ENCODE peak calls at places on chromosome 21, in four cellular contexts. B, D, Y and O are unnamed samples.
A peak's percentile ranks its signal among the peaks of the same experiment; 100 is the strongest.

GRCh38 chr21:45644041-45644906 is 749 bp downstream of the PCBP3 start:
- DNase-seq in B (no peak), D (no peak), Y (no peak), O (no peak)

GRCh38 chr21:20040768-20041167 is 957.4 kb upstream of the NCAM2 start:
- DNase-seq in B (no peak), D (no peak), Y (no peak), O (no peak)

GRCh38 chr21:32412998-32413504 is 545 bp downstream of the EVA1C start:
- DNase-seq in B (no peak), D (no peak), Y (no peak), O (no peak)

GRCh38 chr21:27787046-27787445 is 820.2 kb upstream of the ADAMTS5 start:
- DNase-seq in B (no peak), D (no peak), Y (no peak), O (no peak)

GRCh38 chr21:25934771-25935224 is 200.0 kb downstream of the GABPA start:
- DNase-seq in B (no peak), D (no peak), Y (no peak), O (no peak)

GRCh38 chr21:36325373-36326010 is 5.5 kb downstream of the MORC3 start:
- DNase-seq in B (no peak), D (no peak), Y (no peak), O (no peak)

GRCh38 chr21:45551816-45552695 is 9.8 kb upstream of the SLC19A1 start:
- DNase-seq in B (no peak), D (no peak), Y (no peak), O (no peak)

GRCh38 chr21:34613679-34614442 is 1.1 kb downstream of the RCAN1 start:
- DNase-seq in B (no peak), D (no peak), Y (no peak), O (no peak)

GRCh38 chr21:35578831-35579470 is 481.4 kb downstream of the SETD4 start:
- DNase-seq in B (no peak), D (no peak), Y (no peak), O (no peak)

GRCh38 chr21:35050348-35051286 is 1.5 kb upstream of the RUNX1 start:
- DNase-seq in B (peak; percentile 48), D (no peak), Y (peak; percentile 29), O (no peak)

GRCh38 chr21:37829447-37829846 is 86.8 kb downstream of the KCNJ6 start:
- DNase-seq in B (no peak), D (no peak), Y (peak; percentile 45), O (no peak)

GRCh38 chr21:38388219-38388618 is 110.1 kb downstream of the ERG start:
- DNase-seq in B (no peak), D (no peak), Y (no peak), O (no peak)

GRCh38 chr21:14533555-14534400 is 12.3 kb downstream of the SAMSN1 start:
- DNase-seq in B (no peak), D (peak; percentile 56), Y (peak; percentile 47), O (no peak)

GRCh38 chr21:45831991-45832740 is 149.4 kb upstream of the COL6A1 start:
- DNase-seq in B (no peak), D (no peak), Y (no peak), O (no peak)

GRCh38 chr21:46000182-46000730 is 18.7 kb downstream of the COL6A1 start:
- DNase-seq in B (no peak), D (no peak), Y (no peak), O (no peak)

GRCh38 chr21:25898671-25899070 is 163.9 kb downstream of the GABPA start:
- DNase-seq in B (no peak), D (no peak), Y (no peak), O (no peak)

GRCh38 chr21:38660333-38661295 is 145.1 kb upstream of the ETS2 start:
- DNase-seq in B (no peak), D (no peak), Y (peak; percentile 43), O (no peak)

GRCh38 chr21:45575993-45576837 is 34.0 kb upstream of the SLC19A1 start:
- DNase-seq in B (no peak), D (no peak), Y (no peak), O (no peak)

GRCh38 chr21:38955495-38955894 is 149.8 kb downstream of the ETS2 start:
- DNase-seq in B (no peak), D (no peak), Y (no peak), O (no peak)

GRCh38 chr21:14741237-14741636 is 195.1 kb upstream of the SAMSN1 start:
- DNase-seq in B (no peak), D (no peak), Y (no peak), O (no peak)

GRCh38 chr21:34548782-34549376 is 36.9 kb upstream of the KCNE1 start:
- DNase-seq in B (no peak), D (no peak), Y (no peak), O (no peak)

GRCh38 chr21:16605588-16605987 is 875.8 kb downstream of the USP25 start:
- DNase-seq in B (no peak), D (no peak), Y (no peak), O (no peak)

GRCh38 chr21:35491114-35491513 is 442.0 kb upstream of the RUNX1 start:
- DNase-seq in B (no peak), D (no peak), Y (no peak), O (no peak)

GRCh38 chr21:36075171-36075570 is 5.3 kb downstream of the CBR1 start:
- DNase-seq in B (no peak), D (no peak), Y (no peak), O (no peak)

GRCh38 chr21:46214478-46215340 is 13.9 kb downstream of the LSS start:
- DNase-seq in B (no peak), D (no peak), Y (no peak), O (no peak)

GRCh38 chr21:37210017-37210593 is 57.0 kb downstream of the VPS26C start:
- DNase-seq in B (no peak), D (no peak), Y (peak; percentile 10), O (no peak)

GRCh38 chr21:15053531-15053930 is 11.3 kb downstream of the NRIP1 start:
- DNase-seq in B (no peak), D (no peak), Y (no peak), O (no peak)

GRCh38 chr21:41009398-41010177 is 158.4 kb upstream of the BACE2 start:
- DNase-seq in B (no peak), D (no peak), Y (no peak), O (no peak)

GRCh38 chr21:46594276-46594675 is 10.6 kb downstream of the S100B start:
- DNase-seq in B (no peak), D (no peak), Y (no peak), O (no peak)

GRCh38 chr21:25421327-25422028 is 185.8 kb downstream of the MRPL39 start:
- DNase-seq in B (no peak), D (peak; percentile 93), Y (peak; percentile 6), O (no peak)

GRCh38 chr21:27421654-27422053 is 454.8 kb upstream of the ADAMTS5 start:
- DNase-seq in B (no peak), D (no peak), Y (no peak), O (no peak)

GRCh38 chr21:37871121-37871862 is 45.0 kb downstream of the KCNJ6 start:
- DNase-seq in B (no peak), D (no peak), Y (no peak), O (no peak)

GRCh38 chr21:45556645-45557601 is 14.7 kb upstream of the SLC19A1 start:
- DNase-seq in B (no peak), D (no peak), Y (no peak), O (no peak)

GRCh38 chr21:39004776-39005605 is 178.3 kb downstream of the PSMG1 start:
- DNase-seq in B (peak; percentile 25), D (no peak), Y (peak; percentile 67), O (no peak)

GRCh38 chr21:31284797-31285397 is 59.2 kb downstream of the TIAM1 start:
- DNase-seq in B (no peak), D (no peak), Y (no peak), O (no peak)

DNA sequence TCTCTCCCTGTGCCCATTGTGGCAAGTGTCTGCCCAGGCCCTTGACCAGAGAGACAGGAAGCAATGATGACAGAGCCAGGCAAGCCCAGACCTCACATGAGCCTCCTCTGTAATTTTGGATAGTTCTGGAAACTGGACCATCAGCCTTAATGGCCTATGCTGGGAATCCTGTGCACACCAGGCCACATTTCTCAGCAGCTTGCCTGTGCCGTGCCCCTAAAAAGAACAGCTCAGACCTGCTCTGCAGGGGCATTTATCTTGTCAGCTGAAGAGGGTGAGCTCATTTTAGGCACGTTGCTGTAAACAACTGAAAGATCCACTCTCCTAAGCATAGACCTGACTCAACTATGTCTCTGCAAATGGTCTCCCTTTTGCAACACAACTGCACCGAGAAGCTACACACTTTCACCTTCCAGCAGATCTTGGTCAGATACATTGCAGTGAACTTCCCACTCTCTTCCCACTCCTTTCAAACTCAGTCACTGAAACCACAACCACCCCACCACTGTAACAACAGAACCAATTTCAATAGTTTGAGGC is 53.5 kb upstream of the BACH1 start:
- DNase-seq in B (no peak), D (no peak), Y (no peak), O (no peak)
- TF ChIP-seq SPI1 in B (no peak), D (no peak), Y (no peak), O (no peak)

GRCh38 chr21:44489962-44490361 is 34.7 kb downstream of the LRRC3 start:
- DNase-seq in B (no peak), D (no peak), Y (no peak), O (no peak)
- TF ChIP-seq SPI1 in B (no peak), D (no peak), Y (no peak), O (no peak)

DNA sequence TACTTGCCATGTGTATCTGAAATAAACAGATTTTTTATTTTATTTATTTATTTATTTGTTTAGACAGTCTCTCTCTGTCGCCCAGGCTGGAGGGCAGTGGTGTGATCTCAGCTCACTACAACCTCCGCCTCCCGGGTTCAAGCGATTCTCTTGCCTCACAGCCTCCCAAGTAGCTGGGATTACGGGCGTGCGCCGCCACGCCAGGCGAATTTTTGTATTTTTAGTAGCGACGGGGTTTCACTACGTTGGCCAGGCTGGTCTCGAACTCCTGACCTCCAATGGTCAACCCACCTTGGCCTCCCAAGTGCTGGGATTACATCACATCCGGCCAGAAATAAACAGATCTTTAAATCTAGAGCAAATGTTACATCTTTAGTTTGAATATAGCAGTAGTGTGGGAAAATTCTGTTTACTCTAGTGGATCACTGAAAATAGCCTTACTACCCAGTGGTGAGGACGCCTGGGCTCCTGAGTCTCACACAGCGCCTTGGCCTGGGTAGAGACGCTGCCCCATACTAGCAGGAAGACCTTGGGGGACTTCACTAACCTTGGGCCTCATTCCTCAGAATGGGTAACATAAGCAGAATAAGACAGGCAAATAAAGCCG is 709 bp downstream of the GART start:
- DNase-seq in B (peak; percentile 34), D (peak; percentile 13), Y (peak; percentile 50), O (no peak)
- TF ChIP-seq SPI1 in B (no peak), D (no peak), Y (no peak), O (no peak)

DNA sequence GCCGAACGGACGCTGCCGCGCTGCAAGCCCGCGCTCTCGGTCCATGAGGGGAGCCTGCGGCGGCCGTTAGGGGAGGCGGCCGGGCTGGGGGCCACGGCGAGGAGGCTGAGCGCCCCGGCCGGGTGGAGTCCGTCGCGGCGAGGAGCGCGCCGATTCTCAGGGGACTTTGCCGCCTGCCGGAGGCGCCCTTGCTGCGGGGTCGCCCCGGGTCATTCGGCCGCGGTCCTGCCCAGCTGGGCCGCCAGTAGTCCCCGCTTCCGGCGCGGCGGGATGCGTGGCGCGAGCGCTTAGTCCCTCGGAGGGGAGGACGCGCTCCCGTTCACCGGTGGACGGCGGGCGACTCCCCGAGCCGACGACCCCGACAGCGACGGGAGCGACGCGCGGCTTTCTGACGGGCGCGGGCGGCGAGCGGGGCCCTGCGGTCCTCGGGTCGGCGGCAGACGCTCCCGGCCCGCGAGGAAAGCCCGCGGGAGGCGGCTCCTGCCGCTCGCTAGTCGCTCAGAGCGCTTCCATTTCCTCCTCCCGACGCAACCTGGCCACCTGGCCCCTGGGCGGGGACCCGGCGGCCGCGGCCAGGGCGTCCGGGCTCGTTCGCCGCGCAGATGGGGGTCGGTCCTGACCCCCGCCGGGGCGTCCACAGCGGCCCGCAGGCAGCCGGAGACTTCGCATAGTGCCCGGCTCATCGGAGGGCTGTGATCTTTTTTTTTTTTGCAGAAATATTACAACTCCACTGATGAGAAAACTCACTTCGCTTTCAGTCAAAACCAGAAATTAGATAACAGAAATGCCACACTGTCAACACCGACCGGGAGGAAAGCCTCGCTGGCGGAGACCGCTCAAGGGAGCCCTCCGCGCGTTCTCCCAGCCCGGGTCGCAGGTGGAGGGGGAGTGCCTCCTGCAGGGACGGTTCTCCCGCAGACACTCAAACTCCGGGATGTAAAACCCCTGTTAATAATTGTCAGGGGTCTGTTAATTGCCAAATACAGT is 640 bp upstream of the ZBTB21 start:
- DNase-seq in B (peak; percentile 58), D (no peak), Y (no peak), O (no peak)
- TF ChIP-seq SPI1 in B (no peak), D (no peak), Y (no peak), O (no peak)